ENCODE peak calls at places on chromosomes 6 and 20, in ten cellular contexts. One of them, this sample, is unnamed.
A peak's percentile ranks its signal among the peaks of the same experiment; 100 is the strongest.

GRCh38 chr6:36197739-36198221 is 1.2 kb downstream of the BRPF3 start:
- DNase-seq in AG04449: no peak
- DNase-seq in psoas muscle: no peak
- DNase-seq in uterus: peak; percentile 31
- DNase-seq in astrocyte: no peak
- DNase-seq in endothelial cell of umbilical vein: peak; percentile 2
- DNase-seq in adrenal gland: peak; percentile 42
- DNase-seq in cardiac muscle cell: no peak
- DNase-seq in esophagus muscularis mucosa: no peak
- DNase-seq in AG04450: no peak
- DNase-seq in this sample: no peak

GRCh38 chr6:11943060-11943459 is 69.1 kb upstream of the HIVEP1 start:
- DNase-seq in astrocyte: no peak
- DNase-seq in AG04449: no peak
- DNase-seq in esophagus muscularis mucosa: no peak
- DNase-seq in endothelial cell of umbilical vein: no peak
- DNase-seq in cardiac muscle cell: no peak
- DNase-seq in AG04450: no peak
- DNase-seq in psoas muscle: no peak
- DNase-seq in uterus: no peak
- DNase-seq in adrenal gland: no peak
- DNase-seq in this sample: no peak

GRCh38 chr6:159992366-159992765 is 23.5 kb downstream of the IGF2R start:
- DNase-seq in AG04450: no peak
- DNase-seq in endothelial cell of umbilical vein: no peak
- DNase-seq in cardiac muscle cell: no peak
- DNase-seq in psoas muscle: no peak
- DNase-seq in adrenal gland: no peak
- DNase-seq in AG04449: no peak
- DNase-seq in esophagus muscularis mucosa: no peak
- DNase-seq in uterus: no peak
- DNase-seq in astrocyte: no peak
- DNase-seq in this sample: no peak

GRCh38 chr6:155093430-155093829 is 98.3 kb downstream of the TIAM2 start:
- DNase-seq in astrocyte: no peak
- DNase-seq in adrenal gland: no peak
- DNase-seq in AG04449: no peak
- DNase-seq in esophagus muscularis mucosa: no peak
- DNase-seq in endothelial cell of umbilical vein: no peak
- DNase-seq in uterus: no peak
- DNase-seq in cardiac muscle cell: peak; percentile 50
- DNase-seq in psoas muscle: no peak
- DNase-seq in AG04450: no peak
- DNase-seq in this sample: no peak

GRCh38 chr20:60960500-60960899 is 291.6 kb upstream of the CDH4 start:
- DNase-seq in endothelial cell of umbilical vein: no peak
- DNase-seq in esophagus muscularis mucosa: no peak
- DNase-seq in astrocyte: no peak
- DNase-seq in adrenal gland: no peak
- DNase-seq in uterus: no peak
- DNase-seq in cardiac muscle cell: no peak
- DNase-seq in psoas muscle: no peak
- DNase-seq in AG04450: no peak
- DNase-seq in AG04449: no peak
- DNase-seq in this sample: no peak

GRCh38 chr6:159633196-159633595 is 59.8 kb downstream of the SOD2 start:
- DNase-seq in adrenal gland: no peak
- DNase-seq in endothelial cell of umbilical vein: peak; percentile 30
- DNase-seq in psoas muscle: no peak
- DNase-seq in esophagus muscularis mucosa: no peak
- DNase-seq in astrocyte: no peak
- DNase-seq in AG04450: no peak
- DNase-seq in cardiac muscle cell: peak; percentile 21
- DNase-seq in uterus: no peak
- DNase-seq in AG04449: no peak
- DNase-seq in this sample: no peak

GRCh38 chr6:62393608-62394007 is 107.6 kb upstream of the KHDRBS2 start:
- DNase-seq in AG04449: no peak
- DNase-seq in astrocyte: no peak
- DNase-seq in cardiac muscle cell: no peak
- DNase-seq in psoas muscle: no peak
- DNase-seq in uterus: no peak
- DNase-seq in esophagus muscularis mucosa: no peak
- DNase-seq in adrenal gland: no peak
- DNase-seq in endothelial cell of umbilical vein: no peak
- DNase-seq in AG04450: no peak
- DNase-seq in this sample: no peak

GRCh38 chr6:156779206-156780116 is 2.3 kb downstream of the ARID1B start:
- DNase-seq in adrenal gland: peak; percentile 62
- DNase-seq in AG04450: no peak
- DNase-seq in psoas muscle: peak; percentile 64
- DNase-seq in AG04449: no peak
- DNase-seq in cardiac muscle cell: no peak
- DNase-seq in astrocyte: no peak
- DNase-seq in esophagus muscularis mucosa: no peak
- DNase-seq in endothelial cell of umbilical vein: peak; percentile 34
- DNase-seq in uterus: peak; percentile 42
- DNase-seq in this sample: no peak

GRCh38 chr6:31400467-31401289 is 2.7 kb upstream of the MICA start:
- DNase-seq in esophagus muscularis mucosa: peak; percentile 97
- DNase-seq in endothelial cell of umbilical vein: peak; percentile 54
- DNase-seq in AG04450: no peak
- DNase-seq in psoas muscle: peak; percentile 77
- DNase-seq in adrenal gland: peak; percentile 86
- DNase-seq in AG04449: no peak
- DNase-seq in cardiac muscle cell: peak; percentile 61
- DNase-seq in uterus: peak; percentile 80
- DNase-seq in astrocyte: peak; percentile 25
- DNase-seq in this sample: no peak

GRCh38 chr20:57647006-57647932 is 27.0 kb upstream of the ZBP1 start:
- DNase-seq in endothelial cell of umbilical vein: no peak
- DNase-seq in uterus: no peak
- DNase-seq in astrocyte: no peak
- DNase-seq in psoas muscle: no peak
- DNase-seq in AG04449: no peak
- DNase-seq in AG04450: no peak
- DNase-seq in adrenal gland: no peak
- DNase-seq in esophagus muscularis mucosa: peak; percentile 89
- DNase-seq in cardiac muscle cell: no peak
- DNase-seq in this sample: no peak

GRCh38 chr6:145148392-145149175 is 586.7 kb downstream of the EPM2A start:
- DNase-seq in psoas muscle: peak; percentile 20
- DNase-seq in cardiac muscle cell: peak; percentile 10
- DNase-seq in esophagus muscularis mucosa: no peak
- DNase-seq in AG04450: no peak
- DNase-seq in adrenal gland: peak; percentile 83
- DNase-seq in AG04449: no peak
- DNase-seq in endothelial cell of umbilical vein: no peak
- DNase-seq in uterus: no peak
- DNase-seq in astrocyte: peak; percentile 72
- DNase-seq in this sample: peak; percentile 48

GRCh38 chr6:137875606-137876005 is 8.5 kb downstream of the TNFAIP3 start:
- DNase-seq in AG04450: no peak
- DNase-seq in astrocyte: no peak
- DNase-seq in psoas muscle: no peak
- DNase-seq in esophagus muscularis mucosa: no peak
- DNase-seq in AG04449: no peak
- DNase-seq in cardiac muscle cell: no peak
- DNase-seq in endothelial cell of umbilical vein: no peak
- DNase-seq in adrenal gland: no peak
- DNase-seq in uterus: no peak
- DNase-seq in this sample: no peak

GRCh38 chr6:137873273-137873762 is 6.3 kb downstream of the TNFAIP3 start:
- DNase-seq in astrocyte: peak; percentile 86
- DNase-seq in endothelial cell of umbilical vein: peak; percentile 88
- DNase-seq in adrenal gland: peak; percentile 85
- DNase-seq in uterus: peak; percentile 85
- DNase-seq in psoas muscle: peak; percentile 66
- DNase-seq in AG04450: peak; percentile 60
- DNase-seq in AG04449: no peak
- DNase-seq in cardiac muscle cell: peak; percentile 98
- DNase-seq in esophagus muscularis mucosa: no peak
- DNase-seq in this sample: no peak

GRCh38 chr6:137876547-137876946 is 9.5 kb downstream of the TNFAIP3 start:
- DNase-seq in esophagus muscularis mucosa: no peak
- DNase-seq in uterus: no peak
- DNase-seq in cardiac muscle cell: no peak
- DNase-seq in astrocyte: no peak
- DNase-seq in AG04450: no peak
- DNase-seq in endothelial cell of umbilical vein: no peak
- DNase-seq in AG04449: no peak
- DNase-seq in psoas muscle: no peak
- DNase-seq in adrenal gland: no peak
- DNase-seq in this sample: no peak

GRCh38 chr6:137872071-137872470 is 5.0 kb downstream of the TNFAIP3 start:
- DNase-seq in endothelial cell of umbilical vein: peak; percentile 88
- DNase-seq in esophagus muscularis mucosa: no peak
- DNase-seq in AG04450: no peak
- DNase-seq in adrenal gland: no peak
- DNase-seq in cardiac muscle cell: no peak
- DNase-seq in psoas muscle: no peak
- DNase-seq in uterus: no peak
- DNase-seq in AG04449: no peak
- DNase-seq in astrocyte: no peak
- DNase-seq in this sample: no peak

GRCh38 chr6:137874204-137875001 is 7.3 kb downstream of the TNFAIP3 start:
- DNase-seq in esophagus muscularis mucosa: no peak
- DNase-seq in uterus: no peak
- DNase-seq in endothelial cell of umbilical vein: peak; percentile 49
- DNase-seq in astrocyte: no peak
- DNase-seq in adrenal gland: no peak
- DNase-seq in AG04449: no peak
- DNase-seq in psoas muscle: no peak
- DNase-seq in AG04450: no peak
- DNase-seq in cardiac muscle cell: peak; percentile 42
- DNase-seq in this sample: no peak
- H3K4me3 ChIP-seq in esophagus muscularis mucosa: no peak overlapping the region
- H3K4me3 ChIP-seq in uterus: no peak overlapping the region
- H3K4me3 ChIP-seq in endothelial cell of umbilical vein: no peak overlapping the region
- H3K4me3 ChIP-seq in astrocyte: no peak overlapping the region
- H3K4me3 ChIP-seq in adrenal gland: no peak overlapping the region
- H3K4me3 ChIP-seq in AG04449: no peak overlapping the region
- H3K4me3 ChIP-seq in psoas muscle: no peak overlapping the region
- H3K4me3 ChIP-seq in AG04450: no peak overlapping the region
- H3K4me3 ChIP-seq in cardiac muscle cell: no peak overlapping the region
- H3K4me3 ChIP-seq in this sample: no peak overlapping the region

DNA sequence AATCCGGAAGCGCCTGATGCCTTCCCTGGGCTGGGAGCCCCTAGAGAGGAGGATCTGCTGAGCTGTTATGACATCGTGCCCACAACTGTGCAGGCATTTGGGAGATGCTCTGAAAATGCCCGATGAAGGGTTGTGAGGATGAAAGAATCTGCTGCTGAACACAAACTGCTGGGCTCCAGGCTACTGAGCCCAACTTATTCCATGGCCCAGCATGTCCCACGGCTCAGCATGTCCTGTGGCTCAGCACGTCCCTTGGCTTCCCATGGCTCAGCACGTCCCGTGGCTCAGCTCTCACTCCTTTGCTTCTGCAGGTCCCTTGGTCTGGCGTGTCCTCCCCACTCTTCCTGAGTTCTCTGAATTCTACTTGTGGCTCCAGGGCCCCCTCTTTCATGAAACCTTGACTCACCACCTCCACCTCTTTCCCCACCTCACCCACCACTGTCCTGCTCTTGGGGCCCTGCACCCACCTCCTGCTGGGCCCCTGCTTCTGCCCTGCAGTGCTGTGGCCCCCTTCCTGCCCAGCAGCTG is 80.4 kb downstream of the PHACTR3 start:
- DNase-seq in esophagus muscularis mucosa: no peak
- DNase-seq in adrenal gland: no peak
- DNase-seq in cardiac muscle cell: no peak
- DNase-seq in psoas muscle: no peak
- DNase-seq in AG04450: no peak
- DNase-seq in uterus: no peak
- DNase-seq in astrocyte: no peak
- DNase-seq in AG04449: no peak
- DNase-seq in endothelial cell of umbilical vein: no peak
- DNase-seq in this sample: no peak
- TF ChIP-seq CTCF in esophagus muscularis mucosa: no peak
- TF ChIP-seq CTCF in adrenal gland: no peak
- TF ChIP-seq CTCF in cardiac muscle cell: no peak
- TF ChIP-seq CTCF in psoas muscle: no peak
- TF ChIP-seq CTCF in AG04450: no peak
- TF ChIP-seq CTCF in uterus: no peak
- TF ChIP-seq CTCF in astrocyte: no peak
- TF ChIP-seq CTCF in AG04449: no peak
- TF ChIP-seq CTCF in endothelial cell of umbilical vein: no peak
- TF ChIP-seq CTCF in this sample: no peak

DNA sequence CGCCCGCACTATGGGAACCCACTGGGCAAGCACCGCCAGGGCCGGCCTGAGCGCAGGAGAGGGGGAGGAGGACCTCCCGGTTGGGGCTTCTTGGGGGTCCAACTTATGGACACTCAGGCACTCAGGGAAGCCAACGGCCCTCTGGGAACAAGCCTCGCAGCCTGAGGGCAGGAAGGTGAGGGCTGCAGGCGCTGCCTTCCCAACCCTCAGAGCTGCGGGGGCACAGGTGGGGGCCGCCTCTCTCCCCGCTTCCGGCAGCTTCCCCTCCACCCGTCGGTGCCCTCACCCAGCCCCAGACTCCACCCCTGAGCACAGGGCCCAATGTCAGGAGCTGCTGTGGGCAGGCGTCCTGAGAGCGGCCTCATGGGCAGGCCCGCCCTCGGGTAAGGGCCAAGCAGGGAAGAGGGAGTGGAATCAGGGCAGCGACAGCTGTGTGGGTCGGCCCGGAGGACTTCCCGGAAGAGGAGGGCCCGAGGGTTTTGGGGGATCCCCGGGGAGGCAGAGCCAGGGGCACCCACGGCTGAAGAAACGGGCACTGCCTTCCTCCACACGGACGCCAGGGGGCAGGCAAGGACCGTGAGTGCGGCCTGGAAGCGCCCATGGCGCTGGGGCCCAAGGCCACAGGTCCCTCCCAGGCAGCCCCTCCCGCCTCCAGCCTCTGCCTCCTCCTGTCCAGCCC is 488 bp upstream of the PTK6 start:
- DNase-seq in AG04449: peak; percentile 51
- DNase-seq in uterus: peak; percentile 64
- DNase-seq in cardiac muscle cell: peak; percentile 95
- DNase-seq in psoas muscle: peak; percentile 86
- DNase-seq in endothelial cell of umbilical vein: peak; percentile 90
- DNase-seq in esophagus muscularis mucosa: peak; percentile 96
- DNase-seq in adrenal gland: peak; percentile 84
- DNase-seq in AG04450: peak; percentile 81
- DNase-seq in astrocyte: peak; percentile 61
- DNase-seq in this sample: peak; percentile 30
- H3K4me3 ChIP-seq in AG04449: peak overlapping the region; percentile 44
- H3K4me3 ChIP-seq in uterus: no peak overlapping the region
- H3K4me3 ChIP-seq in cardiac muscle cell: no peak overlapping the region
- H3K4me3 ChIP-seq in psoas muscle: peak overlapping the region; percentile 34
- H3K4me3 ChIP-seq in endothelial cell of umbilical vein: no peak overlapping the region
- H3K4me3 ChIP-seq in esophagus muscularis mucosa: peak overlapping the region; percentile 23
- H3K4me3 ChIP-seq in adrenal gland: no peak overlapping the region
- H3K4me3 ChIP-seq in AG04450: peak overlapping the region; percentile 46
- H3K4me3 ChIP-seq in astrocyte: peak overlapping the region; percentile 23
- H3K4me3 ChIP-seq in this sample: peak overlapping the region; percentile 36

DNA sequence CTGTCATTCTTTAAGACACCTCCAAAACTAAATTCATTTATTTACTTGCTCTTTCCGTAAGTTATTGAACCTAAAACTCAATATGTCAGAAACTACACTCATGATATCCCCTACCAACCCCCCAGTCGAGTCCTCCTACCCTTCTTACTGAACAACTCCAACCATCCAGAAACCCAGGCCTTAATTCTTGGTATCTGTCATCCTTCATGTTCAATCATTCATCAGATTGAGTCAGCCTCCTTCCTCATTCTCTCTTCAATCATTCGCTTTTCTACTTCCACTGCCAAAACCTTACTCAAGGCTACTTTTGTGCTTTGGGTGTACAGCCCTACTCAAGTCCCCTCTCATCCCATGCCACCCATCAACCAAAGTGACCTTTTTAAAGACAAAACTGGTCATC is 95.7 kb downstream of the SMLR1 start:
- DNase-seq in astrocyte: no peak
- DNase-seq in adrenal gland: no peak
- DNase-seq in psoas muscle: no peak
- DNase-seq in cardiac muscle cell: no peak
- DNase-seq in esophagus muscularis mucosa: no peak
- DNase-seq in uterus: no peak
- DNase-seq in endothelial cell of umbilical vein: no peak
- DNase-seq in AG04449: no peak
- DNase-seq in AG04450: no peak
- DNase-seq in this sample: no peak
- TF ChIP-seq CTCF in astrocyte: no peak
- TF ChIP-seq CTCF in adrenal gland: no peak
- TF ChIP-seq CTCF in psoas muscle: no peak
- TF ChIP-seq CTCF in cardiac muscle cell: no peak
- TF ChIP-seq CTCF in esophagus muscularis mucosa: no peak
- TF ChIP-seq CTCF in uterus: no peak
- TF ChIP-seq CTCF in endothelial cell of umbilical vein: no peak
- TF ChIP-seq CTCF in AG04449: no peak
- TF ChIP-seq CTCF in AG04450: no peak
- TF ChIP-seq CTCF in this sample: no peak